ENCODE peak calls at places on chromosomes 7 and 10, in seven cellular contexts. H, Z, F, A, E, I and N are unnamed samples.

GRCh38 chr7:37433166-37433565 is 15.5 kb downstream of the ELMO1 start:
- DNase-seq in H (no peak), Z (no peak), F (no peak), A (no peak), E (peak), I (no peak), N (peak)

GRCh38 chr10:72276013-72276387 is 2.3 kb downstream of the DDIT4 start:
- DNase-seq in H (peak), Z (no peak), F (no peak), A (no peak), E (peak), I (no peak), N (no peak)

GRCh38 chr7:152054377-152055230 is 29.1 kb downstream of the GALNT11 start:
- DNase-seq in H (no peak), Z (peak), F (no peak), A (peak), E (peak), I (no peak), N (no peak)

GRCh38 chr7:100963874-100964273 is 5.5 kb upstream of the MUC12 start:
- DNase-seq in H (no peak), Z (no peak), F (no peak), A (no peak), E (no peak), I (no peak), N (no peak)

GRCh38 chr7:96314402-96315108 is 7.3 kb downstream of the SLC25A13 start:
- DNase-seq in H (no peak), Z (peak), F (no peak), A (peak), E (no peak), I (no peak), N (no peak)

GRCh38 chr10:4807803-4808507 is 18.1 kb upstream of the AKR1E2 start:
- DNase-seq in H (no peak), Z (peak), F (no peak), A (peak), E (no peak), I (no peak), N (no peak)

GRCh38 chr10:48598936-48599829 is 5.7 kb downstream of the ARHGAP22 start:
- DNase-seq in H (no peak), Z (no peak), F (peak), A (no peak), E (no peak), I (no peak), N (no peak)

GRCh38 chr7:150973571-150974451 is 4.3 kb downstream of the KCNH2 start:
- DNase-seq in H (no peak), Z (no peak), F (no peak), A (no peak), E (no peak), I (no peak), N (peak)

GRCh38 chr7:82816272-82816671 is 346.4 kb downstream of the PCLO start:
- DNase-seq in H (no peak), Z (peak), F (no peak), A (no peak), E (no peak), I (no peak), N (no peak)

GRCh38 chr10:68096913-68097509 is 12.3 kb upstream of the MYPN start:
- DNase-seq in H (no peak), Z (peak), F (no peak), A (peak), E (no peak), I (no peak), N (peak)

GRCh38 chr10:86944907-86945306 is 12.5 kb downstream of the MMRN2 start:
- DNase-seq in H (no peak), Z (no peak), F (peak), A (no peak), E (no peak), I (no peak), N (no peak)

GRCh38 chr7:98372993-98373392 is 27.9 kb downstream of the BAIAP2L1 start:
- DNase-seq in H (no peak), Z (no peak), F (no peak), A (peak), E (no peak), I (no peak), N (no peak)

GRCh38 chr7:88169717-88170320 is 50.0 kb downstream of the SRI start:
- DNase-seq in H (no peak), Z (peak), F (no peak), A (no peak), E (no peak), I (no peak), N (no peak)

GRCh38 chr10:44310762-44311562 is 73.9 kb downstream of the CXCL12 start:
- DNase-seq in H (peak), Z (peak), F (peak), A (peak), E (peak), I (peak), N (peak)

GRCh38 chr10:101565936-101566332 is 22.1 kb downstream of the POLL start:
- DNase-seq in H (no peak), Z (no peak), F (no peak), A (no peak), E (no peak), I (no peak), N (peak)

GRCh38 chr10:114545071-114545470 is 113.0 kb downstream of the ABLIM1 start:
- DNase-seq in H (no peak), Z (no peak), F (no peak), A (peak), E (peak), I (no peak), N (no peak)

GRCh38 chr7:12133865-12134264 is 77.2 kb upstream of the TMEM106B start:
- DNase-seq in H (no peak), Z (no peak), F (no peak), A (no peak), E (no peak), I (no peak), N (no peak)

GRCh38 chr7:105691029-105691691 is 109.9 kb upstream of the EFCAB10 start:
- DNase-seq in H (no peak), Z (peak), F (no peak), A (peak), E (peak), I (no peak), N (peak)

GRCh38 chr10:102917962-102918816 is at the start of gene CNNM2:
- DNase-seq in H (peak), Z (peak), F (peak), A (peak), E (peak), I (peak), N (peak)

GRCh38 chr7:17939670-17940301 is 508 bp downstream of the SNX13 start:
- DNase-seq in H (no peak), Z (peak), F (no peak), A (peak), E (peak), I (peak), N (peak)

GRCh38 chr7:43558071-43558470 is 24.8 kb upstream of the STK17A start:
- DNase-seq in H (no peak), Z (no peak), F (no peak), A (no peak), E (no peak), I (no peak), N (no peak)

GRCh38 chr10:29181936-29182335 is 106.9 kb upstream of the LYZL1 start:
- DNase-seq in H (no peak), Z (no peak), F (no peak), A (no peak), E (no peak), I (no peak), N (no peak)

GRCh38 chr10:58755688-58756087 is 243.0 kb downstream of the BICC1 start:
- DNase-seq in H (no peak), Z (no peak), F (no peak), A (peak), E (no peak), I (no peak), N (no peak)

GRCh38 chr10:124155781-124156401 is 62.5 kb upstream of the CHST15 start:
- DNase-seq in H (no peak), Z (no peak), F (no peak), A (peak), E (peak), I (no peak), N (no peak)

GRCh38 chr10:74077416-74077815 is 73.2 kb downstream of the AP3M1 start:
- DNase-seq in H (no peak), Z (no peak), F (no peak), A (peak), E (no peak), I (no peak), N (no peak)

GRCh38 chr10:89389254-89389653 is 3.2 kb upstream of the IFIT1 start:
- DNase-seq in H (no peak), Z (peak), F (no peak), A (peak), E (no peak), I (no peak), N (no peak)
- TF ChIP-seq CTCF in H (peak), Z (peak), F (peak), A (peak), E (peak), I (no peak), N (peak)

GRCh38 chr7:132321387-132321786 is 254.9 kb downstream of the PLXNA4 start:
- DNase-seq in H (no peak), Z (peak), F (no peak), A (no peak), E (peak), I (no peak), N (no peak)
- TF ChIP-seq CTCF in H (no peak), Z (peak), F (peak), A (no peak), E (no peak), I (no peak), N (peak)

GRCh38 chr10:80455461-80456345 is 1.6 kb downstream of the TSPAN14 start:
- DNase-seq in H (no peak), Z (no peak), F (no peak), A (no peak), E (no peak), I (no peak), N (no peak)

GRCh38 chr10:80458263-80458625 is 4.1 kb downstream of the TSPAN14 start:
- DNase-seq in H (no peak), Z (no peak), F (no peak), A (no peak), E (no peak), I (no peak), N (no peak)

GRCh38 chr10:80459047-80459865 is 5.1 kb downstream of the TSPAN14 start:
- DNase-seq in H (peak), Z (peak), F (peak), A (peak), E (peak), I (no peak), N (peak)

GRCh38 chr10:80458638-80459037 is 4.5 kb downstream of the TSPAN14 start:
- DNase-seq in H (no peak), Z (no peak), F (no peak), A (no peak), E (no peak), I (no peak), N (no peak)

GRCh38 chr10:80457554-80458262 is 3.6 kb downstream of the TSPAN14 start:
- DNase-seq in H (no peak), Z (no peak), F (no peak), A (no peak), E (no peak), I (no peak), N (peak)
- TF ChIP-seq CTCF in H (no peak), Z (no peak), F (no peak), A (no peak), E (no peak), I (no peak), N (peak)

DNA sequence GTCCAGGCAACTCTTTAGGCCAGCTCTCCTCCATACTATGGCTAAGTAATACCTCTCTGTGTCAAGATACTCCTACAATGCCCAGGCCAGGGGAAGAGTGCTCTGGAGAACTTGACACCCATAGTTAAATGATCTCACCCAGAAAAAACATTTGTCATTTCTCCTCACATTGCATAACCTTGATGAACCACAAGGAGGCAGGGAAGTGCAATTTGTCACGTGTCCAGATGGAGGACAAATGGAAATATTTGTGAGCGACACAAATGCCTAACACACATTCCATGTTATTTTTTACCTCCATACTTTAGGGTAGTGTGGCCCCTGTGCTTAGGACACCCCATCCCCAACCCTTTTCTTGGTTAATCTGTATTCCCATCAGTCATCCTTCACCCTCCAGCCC is 78.3 kb downstream of the HTR7 start:
- DNase-seq in H (no peak), Z (peak), F (no peak), A (peak), E (no peak), I (no peak), N (no peak)
- TF ChIP-seq CTCF in H (peak), Z (peak), F (peak), A (peak), E (no peak), I (peak), N (peak)

GRCh38 chr7:1024876-1025746 is 19.2 kb upstream of the GPR146 start:
- DNase-seq in H (no peak), Z (no peak), F (no peak), A (no peak), E (no peak), I (no peak), N (no peak)
- TF ChIP-seq CTCF in H (no peak), Z (no peak), F (no peak), A (no peak), E (no peak), I (no peak), N (no peak)

GRCh38 chr7:123492485-123492884 is 41.9 kb downstream of the IQUB start:
- DNase-seq in H (no peak), Z (peak), F (no peak), A (no peak), E (no peak), I (no peak), N (no peak)
- TF ChIP-seq CTCF in H (no peak), Z (no peak), F (no peak), A (no peak), E (no peak), I (no peak), N (peak)

GRCh38 chr7:761631-762030 is 34.5 kb upstream of the PRKAR1B start:
- DNase-seq in H (no peak), Z (no peak), F (no peak), A (no peak), E (no peak), I (no peak), N (no peak)
- TF ChIP-seq CTCF in H (no peak), Z (no peak), F (no peak), A (no peak), E (no peak), I (no peak), N (no peak)

DNA sequence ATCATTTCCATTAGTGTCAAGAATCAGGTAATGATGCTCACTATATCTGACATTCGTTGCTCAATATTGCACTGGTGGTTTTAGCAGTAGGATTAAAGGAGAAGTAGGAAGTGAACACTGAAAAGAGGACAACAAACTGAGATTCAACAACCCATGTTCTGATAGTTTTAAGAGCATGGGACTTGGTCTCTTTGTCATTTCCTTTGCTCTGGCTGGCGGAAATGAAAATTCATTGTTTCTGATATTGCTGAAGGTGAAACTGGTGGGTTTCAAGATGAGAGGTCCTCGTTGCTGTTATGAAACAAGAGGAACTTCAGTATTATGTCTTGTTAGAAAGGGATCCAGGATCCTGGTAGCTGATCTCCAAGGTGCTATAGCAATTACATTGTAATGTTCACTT is 129.0 kb downstream of the DNAH11 start:
- DNase-seq in H (no peak), Z (no peak), F (no peak), A (no peak), E (no peak), I (no peak), N (no peak)
- TF ChIP-seq CTCF in H (no peak), Z (no peak), F (no peak), A (no peak), E (no peak), I (no peak), N (no peak)

DNA sequence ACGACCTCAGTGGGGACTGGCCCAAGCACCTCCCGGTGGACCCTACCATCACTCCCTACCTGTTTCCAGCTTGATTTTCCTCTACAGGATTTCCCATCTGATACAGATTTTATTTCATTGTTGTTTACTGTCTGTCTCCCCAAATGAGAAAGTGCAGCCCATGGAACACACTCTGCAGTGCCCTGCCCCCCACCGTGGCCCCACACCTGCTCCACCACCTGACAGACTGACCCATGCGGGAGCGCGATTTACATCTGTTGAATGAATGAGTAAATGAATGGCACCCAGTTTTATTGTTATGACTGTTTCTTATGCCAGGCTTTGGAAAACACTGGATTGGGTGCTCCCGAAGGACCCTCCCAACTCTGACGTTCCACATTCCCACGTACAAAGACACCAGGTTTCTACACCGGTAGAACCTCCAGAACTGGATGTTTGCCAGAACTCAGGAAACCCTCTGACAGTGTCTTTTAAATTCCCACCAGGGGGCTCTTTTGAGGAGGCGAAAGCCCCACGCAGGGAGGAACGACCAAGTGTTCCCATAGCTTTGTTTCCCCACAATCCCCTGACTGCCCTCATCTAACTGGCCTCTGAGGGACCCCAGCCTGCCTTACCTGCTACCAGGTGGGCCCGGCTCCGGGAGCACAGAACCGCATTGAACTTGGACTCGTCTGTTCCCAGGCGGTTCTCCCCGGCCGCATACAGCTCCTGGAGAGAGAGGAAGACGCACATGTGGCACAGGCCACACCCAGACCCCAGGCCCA is 29.0 kb downstream of the PLAC9 start:
- DNase-seq in H (no peak), Z (peak), F (no peak), A (no peak), E (no peak), I (peak), N (peak)
- TF ChIP-seq CTCF in H (no peak), Z (peak), F (peak), A (peak), E (no peak), I (peak), N (peak)